ENCODE peak calls at places on chromosomes 1 and 21, in nine cellular contexts. X is NCI-H1694 treated with DMSO at 0.1 percent for 48 hours; K is stimulated activated CD8-positive, alpha-beta memory T cell treated with anti-CD3 and anti-CD28 coated beads, Interleukin-2, amount 100 ng/mL, for 48 hours; Z is psoas muscle; M is PC-9; W is smooth muscle cell of the brain vasculature; L is Daoy; V is stimulated activated CD4-positive, alpha-beta T cell treated with anti-CD3 and anti-CD28 coated beads, Interleukin-1b, Interleukin-23, amount 100 ng/mL, for 4 hours; E is AG09309. D is an unnamed sample.

GRCh38 chr1:164637461-164638375 is 78.7 kb downstream of the PBX1 start:
- DNase-seq in Z (no peak), V (no peak), K (no peak), W (no peak), X (no peak), L (peak; percentile 67), E (peak; percentile 25), M (peak; percentile 92), D (no peak)

GRCh38 chr21:35503646-35504045 is 454.5 kb upstream of the RUNX1 start:
- DNase-seq in E (no peak), W (no peak), M (no peak), Z (no peak), K (no peak), V (no peak), L (no peak), X (no peak), D (no peak)

GRCh38 chr1:159798893-159799292 is 3.3 kb upstream of the FCRL6 start:
- DNase-seq in L (peak; percentile 84), W (peak; percentile 62), X (peak; percentile 93), K (peak; percentile 10), Z (peak; percentile 35), V (no peak), E (peak; percentile 69), M (peak; percentile 70), D (peak; percentile 23)

GRCh38 chr21:36923270-36923669 is 43.2 kb downstream of the HLCS start:
- DNase-seq in Z (no peak), M (no peak), E (no peak), K (no peak), X (no peak), W (no peak), V (no peak), L (no peak), D (no peak)

GRCh38 chr1:204302769-204303168 is 57.0 kb downstream of the PLEKHA6 start:
- DNase-seq in K (no peak), V (no peak), X (no peak), Z (no peak), M (no peak), L (no peak), W (no peak), E (no peak), D (no peak)

GRCh38 chr1:39406533-39407478 is 84.6 kb upstream of the BMP8A start:
- DNase-seq in K (no peak), V (no peak), E (no peak), Z (no peak), W (no peak), M (no peak), L (peak; percentile 57), X (no peak), D (no peak)

GRCh38 chr1:77831566-77831965 is 52.1 kb downstream of the MIGA1 start:
- DNase-seq in X (no peak), M (no peak), K (no peak), Z (no peak), E (no peak), L (no peak), V (no peak), W (no peak), D (no peak)

GRCh38 chr1:114718661-114719423 is 2.3 kb upstream of the NRAS start:
- DNase-seq in E (no peak), W (no peak), Z (no peak), K (peak; percentile 5), X (no peak), M (peak; percentile 85), L (peak; percentile 60), V (no peak), D (no peak)

GRCh38 chr1:232764458-232765231 is 40.6 kb upstream of the MAP10 start:
- DNase-seq in E (no peak), V (no peak), L (no peak), Z (no peak), W (no peak), X (peak; percentile 78), K (no peak), M (no peak), D (no peak)

GRCh38 chr1:109740615-109741373 is at the start of gene GSTM3:
- DNase-seq in X (no peak), M (no peak), L (no peak), Z (no peak), W (no peak), E (no peak), K (no peak), V (no peak), D (no peak)

GRCh38 chr1:65504263-65504662 is 83.8 kb downstream of the LEPR start:
- DNase-seq in V (no peak), W (no peak), X (no peak), L (no peak), Z (no peak), M (no peak), K (no peak), E (no peak), D (no peak)

GRCh38 chr1:184486761-184487445 is 100.1 kb downstream of the C1orf21 start:
- DNase-seq in K (no peak), L (no peak), E (no peak), X (no peak), M (no peak), V (no peak), Z (no peak), W (no peak), D (no peak)

GRCh38 chr1:3169621-3170356 is 100.8 kb downstream of the PRDM16 start:
- DNase-seq in X (no peak), W (no peak), Z (no peak), E (no peak), M (no peak), K (no peak), V (no peak), L (no peak), D (no peak)

GRCh38 chr1:192171123-192171522 is 12.9 kb downstream of the RGS18 start:
- DNase-seq in X (no peak), M (no peak), K (no peak), V (no peak), Z (no peak), W (no peak), L (no peak), E (no peak), D (no peak)

GRCh38 chr21:16590658-16591057 is 860.9 kb downstream of the USP25 start:
- DNase-seq in X (no peak), W (no peak), V (no peak), Z (no peak), K (no peak), L (no peak), E (no peak), M (no peak), D (no peak)

GRCh38 chr1:21956720-21957552 is 19.8 kb upstream of the HSPG2 start:
- DNase-seq in E (no peak), M (peak; percentile 89), Z (no peak), V (peak; percentile 38), L (peak; percentile 88), W (no peak), X (no peak), K (peak; percentile 6), D (peak; percentile 62)

GRCh38 chr1:95263400-95263799 is 29.4 kb downstream of the RWDD3 start:
- DNase-seq in M (no peak), L (no peak), Z (no peak), V (no peak), W (no peak), K (no peak), E (no peak), X (no peak), D (no peak)

GRCh38 chr21:43884012-43884860 is 19.2 kb downstream of the AGPAT3 start:
- DNase-seq in E (no peak), M (peak; percentile 88), W (no peak), X (no peak), V (no peak), K (no peak), L (peak; percentile 56), Z (no peak), D (no peak)

GRCh38 chr1:9780554-9781110 is 43.1 kb downstream of the CLSTN1 start:
- DNase-seq in K (no peak), X (no peak), L (no peak), E (no peak), Z (no peak), M (no peak), V (no peak), W (no peak), D (no peak)

GRCh38 chr1:210151063-210151672 is 81.4 kb upstream of the SERTAD4 start:
- DNase-seq in E (no peak), W (no peak), Z (no peak), V (no peak), K (no peak), X (no peak), L (no peak), M (no peak), D (no peak)

GRCh38 chr1:155645648-155646047 is 35.6 kb downstream of the MSTO1 start:
- DNase-seq in Z (peak; percentile 43), K (no peak), M (no peak), E (no peak), L (peak; percentile 28), X (no peak), V (no peak), W (no peak), D (no peak)